ENCODE peak calls at places on chromosomes 7 and 10, in four cellular contexts. S, K, R and X are unnamed samples.

GRCh38 chr10:6958254-6958653 is 378.2 kb upstream of the PRKCQ start:
- DNase-seq in S (no peak), R (no peak), K (no peak), X (peak)

GRCh38 chr7:104943502-104944343 is 70.3 kb upstream of the KMT2E start:
- DNase-seq in R (no peak), S (no peak), K (peak), X (no peak)

GRCh38 chr7:49093218-49093617 is 168.9 kb downstream of the CDC14C start:
- DNase-seq in S (no peak), R (no peak), K (no peak), X (no peak)

GRCh38 chr7:132998763-132999162 is 83.1 kb downstream of the CHCHD3 start:
- DNase-seq in S (no peak), R (no peak), K (no peak), X (no peak)

GRCh38 chr10:124091646-124092269 is 1.6 kb downstream of the CHST15 start:
- DNase-seq in S (no peak), R (no peak), K (peak), X (no peak)

GRCh38 chr7:98225913-98226614 is 14.8 kb downstream of the BHLHA15 start:
- DNase-seq in K (no peak), S (no peak), R (no peak), X (no peak)

GRCh38 chr7:100598425-100598824 is 3.7 kb upstream of the PCOLCE start:
- DNase-seq in K (no peak), R (no peak), S (no peak), X (no peak)

GRCh38 chr7:21544303-21544656 is 1.4 kb downstream of the DNAH11 start:
- DNase-seq in S (no peak), R (no peak), K (no peak), X (no peak)

GRCh38 chr7:142478479-142479220 is 220.8 kb upstream of the PRSS58 start:
- DNase-seq in R (peak), K (no peak), S (no peak), X (peak)

GRCh38 chr10:37700886-37701780 is 156.3 kb downstream of the ZNF248 start:
- DNase-seq in R (no peak), K (no peak), S (no peak), X (no peak)

GRCh38 chr10:114023198-114023597 is 20.5 kb upstream of the ADRB1 start:
- DNase-seq in K (no peak), S (no peak), R (no peak), X (no peak)

GRCh38 chr10:92591550-92592140 is 1.3 kb upstream of the KIF11 start:
- DNase-seq in K (peak), R (peak), S (peak), X (peak)

GRCh38 chr7:117895271-117895670 is 22.0 kb upstream of the CTTNBP2 start:
- DNase-seq in R (no peak), K (no peak), S (no peak), X (no peak)

GRCh38 chr7:12054830-12055229 is 156.3 kb upstream of the TMEM106B start:
- DNase-seq in K (no peak), S (no peak), R (peak), X (no peak)

GRCh38 chr7:12052211-12052610 is 158.9 kb upstream of the TMEM106B start:
- DNase-seq in R (no peak), S (no peak), K (no peak), X (no peak)

GRCh38 chr7:12053561-12053960 is 157.5 kb upstream of the TMEM106B start:
- DNase-seq in S (no peak), R (no peak), K (no peak), X (no peak)

GRCh38 chr7:12056977-12057376 is 154.1 kb upstream of the TMEM106B start:
- DNase-seq in S (no peak), R (no peak), K (no peak), X (no peak)

DNA sequence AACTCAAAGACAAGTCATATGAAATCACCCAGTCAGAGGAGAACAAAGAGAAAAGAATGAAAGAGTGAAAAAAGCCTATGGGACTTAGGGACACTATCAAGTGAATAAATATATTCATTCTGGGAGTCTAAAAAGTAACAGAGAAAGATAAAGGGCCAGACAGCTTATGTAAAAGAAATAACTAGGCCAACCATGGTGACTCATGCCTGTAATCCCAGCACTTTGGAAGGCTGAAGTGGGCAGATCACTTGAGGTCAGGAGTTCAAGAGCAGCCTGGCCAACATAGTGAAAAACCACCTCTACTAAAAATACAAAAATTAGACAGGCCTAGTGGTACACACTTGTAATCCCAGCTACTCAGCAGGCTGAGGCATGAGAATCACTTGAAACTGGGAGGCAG is 154.7 kb upstream of the TMEM106B start:
- DNase-seq in K (no peak), R (no peak), S (no peak), X (no peak)
- H3K27ac ChIP-seq in K (no peak), R (no peak), S (no peak), X (no peak)

GRCh38 chr7:51314726-51315125 is 1.9 kb downstream of the COBL start:
- DNase-seq in S (no peak), K (peak), R (peak), X (no peak)

GRCh38 chr7:51313276-51314035 is 3.2 kb downstream of the COBL start:
- DNase-seq in S (no peak), K (no peak), R (no peak), X (no peak)

GRCh38 chr7:51316262-51316665 is 345 bp downstream of the COBL start:
- DNase-seq in S (no peak), K (peak), R (peak), X (no peak)

GRCh38 chr7:51315393-51316261 is 982 bp downstream of the COBL start:
- DNase-seq in S (no peak), R (peak), K (peak), X (peak)

GRCh38 chr7:51314041-51314440 is 2.6 kb downstream of the COBL start:
- DNase-seq in K (no peak), S (no peak), R (peak), X (no peak)
- H3K27ac ChIP-seq in K (peak), S (no peak), R (no peak), X (peak)

GRCh38 chr7:36262706-36263484 is 109.8 kb downstream of the EEPD1 start:
- DNase-seq in K (no peak), R (no peak), S (no peak), X (no peak)
- H3K27ac ChIP-seq in K (peak), R (no peak), S (no peak), X (no peak)

GRCh38 chr7:94424336-94424735 is 29.6 kb downstream of the COL1A2 start:
- DNase-seq in K (no peak), S (no peak), R (no peak), X (no peak)
- H3K27ac ChIP-seq in K (peak), S (no peak), R (no peak), X (no peak)

GRCh38 chr10:121154310-121154709 is 303.1 kb downstream of the WDR11 start:
- DNase-seq in K (no peak), S (no peak), R (no peak), X (no peak)
- H3K27ac ChIP-seq in K (peak), S (no peak), R (no peak), X (peak)